ENCODE peak calls at places on chromosomes 6 and 20, in nine cellular contexts. One of them, this sample, is unnamed.

GRCh38 chr6:45461486-45461885 is 83.8 kb upstream of the SUPT3H start:
- ATAC-seq in lower lobe of right lung: no peak
- ATAC-seq in CD4-positive, alpha-beta T cell: no peak
- ATAC-seq in upper lobe of right lung: no peak
- ATAC-seq in effector memory CD8-positive, alpha-beta T cell: peak; percentile 33
- ATAC-seq in HCT116: no peak
- ATAC-seq in activated CD8-positive, alpha-beta memory T cell treated with anti-CD3 and anti-CD28 coated beads, Interleukin-2, amount 10 ng/mL, durations not matched to agents 7 days and 5 days: no peak
- ATAC-seq in natural killer cell treated with Interleukin-12 subunit alpha and Interleukin-12 subunit beta and Interleukin-15 and Interleukin-18, amount 100 ng/mL, for 72 hours: no peak
- ATAC-seq in A549: no peak
- ATAC-seq in this sample: no peak

GRCh38 chr6:170434114-170434820 is 118.8 kb downstream of the PSMB1 start:
- ATAC-seq in lower lobe of right lung: no peak
- ATAC-seq in CD4-positive, alpha-beta T cell: no peak
- ATAC-seq in upper lobe of right lung: no peak
- ATAC-seq in effector memory CD8-positive, alpha-beta T cell: no peak
- ATAC-seq in HCT116: no peak
- ATAC-seq in activated CD8-positive, alpha-beta memory T cell treated with anti-CD3 and anti-CD28 coated beads, Interleukin-2, amount 10 ng/mL, durations not matched to agents 7 days and 5 days: no peak
- ATAC-seq in natural killer cell treated with Interleukin-12 subunit alpha and Interleukin-12 subunit beta and Interleukin-15 and Interleukin-18, amount 100 ng/mL, for 72 hours: no peak
- ATAC-seq in A549: no peak
- ATAC-seq in this sample: no peak

GRCh38 chr20:37223053-37223452 is 38.6 kb downstream of the GHRH start:
- ATAC-seq in lower lobe of right lung: peak; percentile 93
- ATAC-seq in CD4-positive, alpha-beta T cell: no peak
- ATAC-seq in upper lobe of right lung: peak; percentile 97
- ATAC-seq in effector memory CD8-positive, alpha-beta T cell: peak; percentile 47
- ATAC-seq in HCT116: no peak
- ATAC-seq in activated CD8-positive, alpha-beta memory T cell treated with anti-CD3 and anti-CD28 coated beads, Interleukin-2, amount 10 ng/mL, durations not matched to agents 7 days and 5 days: no peak
- ATAC-seq in natural killer cell treated with Interleukin-12 subunit alpha and Interleukin-12 subunit beta and Interleukin-15 and Interleukin-18, amount 100 ng/mL, for 72 hours: peak; percentile 86
- ATAC-seq in A549: peak; percentile 77
- ATAC-seq in this sample: peak; percentile 48

GRCh38 chr20:62929051-62929538 is 2.8 kb upstream of the DIDO1 start:
- ATAC-seq in lower lobe of right lung: peak; percentile 72
- ATAC-seq in CD4-positive, alpha-beta T cell: peak; percentile 37
- ATAC-seq in upper lobe of right lung: peak; percentile 76
- ATAC-seq in effector memory CD8-positive, alpha-beta T cell: peak; percentile 26
- ATAC-seq in HCT116: peak; percentile 41
- ATAC-seq in activated CD8-positive, alpha-beta memory T cell treated with anti-CD3 and anti-CD28 coated beads, Interleukin-2, amount 10 ng/mL, durations not matched to agents 7 days and 5 days: peak; percentile 56
- ATAC-seq in natural killer cell treated with Interleukin-12 subunit alpha and Interleukin-12 subunit beta and Interleukin-15 and Interleukin-18, amount 100 ng/mL, for 72 hours: peak; percentile 56
- ATAC-seq in A549: no peak
- ATAC-seq in this sample: peak; percentile 54

GRCh38 chr6:107021786-107022185 is 6.2 kb upstream of the MTRES1 start:
- ATAC-seq in lower lobe of right lung: no peak
- ATAC-seq in CD4-positive, alpha-beta T cell: no peak
- ATAC-seq in upper lobe of right lung: no peak
- ATAC-seq in effector memory CD8-positive, alpha-beta T cell: no peak
- ATAC-seq in HCT116: peak; percentile 67
- ATAC-seq in activated CD8-positive, alpha-beta memory T cell treated with anti-CD3 and anti-CD28 coated beads, Interleukin-2, amount 10 ng/mL, durations not matched to agents 7 days and 5 days: no peak
- ATAC-seq in natural killer cell treated with Interleukin-12 subunit alpha and Interleukin-12 subunit beta and Interleukin-15 and Interleukin-18, amount 100 ng/mL, for 72 hours: no peak
- ATAC-seq in A549: no peak
- ATAC-seq in this sample: no peak

GRCh38 chr6:56104591-56104990 is 142.8 kb downstream of the COL21A1 start:
- ATAC-seq in lower lobe of right lung: no peak
- ATAC-seq in CD4-positive, alpha-beta T cell: no peak
- ATAC-seq in upper lobe of right lung: no peak
- ATAC-seq in effector memory CD8-positive, alpha-beta T cell: no peak
- ATAC-seq in HCT116: no peak
- ATAC-seq in activated CD8-positive, alpha-beta memory T cell treated with anti-CD3 and anti-CD28 coated beads, Interleukin-2, amount 10 ng/mL, durations not matched to agents 7 days and 5 days: no peak
- ATAC-seq in natural killer cell treated with Interleukin-12 subunit alpha and Interleukin-12 subunit beta and Interleukin-15 and Interleukin-18, amount 100 ng/mL, for 72 hours: no peak
- ATAC-seq in A549: no peak
- ATAC-seq in this sample: no peak

GRCh38 chr6:118489990-118490389 is 58.1 kb upstream of the PLN start:
- ATAC-seq in lower lobe of right lung: no peak
- ATAC-seq in CD4-positive, alpha-beta T cell: no peak
- ATAC-seq in upper lobe of right lung: no peak
- ATAC-seq in effector memory CD8-positive, alpha-beta T cell: no peak
- ATAC-seq in HCT116: no peak
- ATAC-seq in activated CD8-positive, alpha-beta memory T cell treated with anti-CD3 and anti-CD28 coated beads, Interleukin-2, amount 10 ng/mL, durations not matched to agents 7 days and 5 days: no peak
- ATAC-seq in natural killer cell treated with Interleukin-12 subunit alpha and Interleukin-12 subunit beta and Interleukin-15 and Interleukin-18, amount 100 ng/mL, for 72 hours: no peak
- ATAC-seq in A549: no peak
- ATAC-seq in this sample: no peak

GRCh38 chr6:148273962-148274752 is 68.5 kb upstream of the SASH1 start:
- ATAC-seq in lower lobe of right lung: no peak
- ATAC-seq in CD4-positive, alpha-beta T cell: no peak
- ATAC-seq in upper lobe of right lung: no peak
- ATAC-seq in effector memory CD8-positive, alpha-beta T cell: no peak
- ATAC-seq in HCT116: no peak
- ATAC-seq in activated CD8-positive, alpha-beta memory T cell treated with anti-CD3 and anti-CD28 coated beads, Interleukin-2, amount 10 ng/mL, durations not matched to agents 7 days and 5 days: no peak
- ATAC-seq in natural killer cell treated with Interleukin-12 subunit alpha and Interleukin-12 subunit beta and Interleukin-15 and Interleukin-18, amount 100 ng/mL, for 72 hours: no peak
- ATAC-seq in A549: peak; percentile 31
- ATAC-seq in this sample: no peak

GRCh38 chr6:43436577-43437282 is 9.4 kb downstream of the ABCC10 start:
- ATAC-seq in lower lobe of right lung: peak; percentile 65
- ATAC-seq in CD4-positive, alpha-beta T cell: no peak
- ATAC-seq in upper lobe of right lung: peak; percentile 60
- ATAC-seq in effector memory CD8-positive, alpha-beta T cell: no peak
- ATAC-seq in HCT116: peak; percentile 76
- ATAC-seq in activated CD8-positive, alpha-beta memory T cell treated with anti-CD3 and anti-CD28 coated beads, Interleukin-2, amount 10 ng/mL, durations not matched to agents 7 days and 5 days: no peak
- ATAC-seq in natural killer cell treated with Interleukin-12 subunit alpha and Interleukin-12 subunit beta and Interleukin-15 and Interleukin-18, amount 100 ng/mL, for 72 hours: no peak
- ATAC-seq in A549: peak; percentile 79
- ATAC-seq in this sample: peak; percentile 60

GRCh38 chr6:111429571-111429970 is 53.4 kb downstream of the REV3L start:
- ATAC-seq in lower lobe of right lung: no peak
- ATAC-seq in CD4-positive, alpha-beta T cell: no peak
- ATAC-seq in upper lobe of right lung: no peak
- ATAC-seq in effector memory CD8-positive, alpha-beta T cell: no peak
- ATAC-seq in HCT116: no peak
- ATAC-seq in activated CD8-positive, alpha-beta memory T cell treated with anti-CD3 and anti-CD28 coated beads, Interleukin-2, amount 10 ng/mL, durations not matched to agents 7 days and 5 days: no peak
- ATAC-seq in natural killer cell treated with Interleukin-12 subunit alpha and Interleukin-12 subunit beta and Interleukin-15 and Interleukin-18, amount 100 ng/mL, for 72 hours: no peak
- ATAC-seq in A549: no peak
- ATAC-seq in this sample: no peak

GRCh38 chr6:72424476-72424875 is 197.4 kb upstream of the KCNQ5 start:
- ATAC-seq in lower lobe of right lung: no peak
- ATAC-seq in CD4-positive, alpha-beta T cell: no peak
- ATAC-seq in upper lobe of right lung: no peak
- ATAC-seq in effector memory CD8-positive, alpha-beta T cell: no peak
- ATAC-seq in HCT116: no peak
- ATAC-seq in activated CD8-positive, alpha-beta memory T cell treated with anti-CD3 and anti-CD28 coated beads, Interleukin-2, amount 10 ng/mL, durations not matched to agents 7 days and 5 days: no peak
- ATAC-seq in natural killer cell treated with Interleukin-12 subunit alpha and Interleukin-12 subunit beta and Interleukin-15 and Interleukin-18, amount 100 ng/mL, for 72 hours: no peak
- ATAC-seq in A549: no peak
- ATAC-seq in this sample: no peak

GRCh38 chr20:47225458-47225857 is 131.0 kb downstream of the ZMYND8 start:
- ATAC-seq in lower lobe of right lung: no peak
- ATAC-seq in CD4-positive, alpha-beta T cell: no peak
- ATAC-seq in upper lobe of right lung: no peak
- ATAC-seq in effector memory CD8-positive, alpha-beta T cell: no peak
- ATAC-seq in HCT116: no peak
- ATAC-seq in activated CD8-positive, alpha-beta memory T cell treated with anti-CD3 and anti-CD28 coated beads, Interleukin-2, amount 10 ng/mL, durations not matched to agents 7 days and 5 days: no peak
- ATAC-seq in natural killer cell treated with Interleukin-12 subunit alpha and Interleukin-12 subunit beta and Interleukin-15 and Interleukin-18, amount 100 ng/mL, for 72 hours: no peak
- ATAC-seq in A549: no peak
- ATAC-seq in this sample: no peak

GRCh38 chr6:28393912-28394662 is 5.5 kb downstream of the ZSCAN12 start:
- ATAC-seq in lower lobe of right lung: no peak
- ATAC-seq in CD4-positive, alpha-beta T cell: no peak
- ATAC-seq in upper lobe of right lung: no peak
- ATAC-seq in effector memory CD8-positive, alpha-beta T cell: no peak
- ATAC-seq in HCT116: peak; percentile 58
- ATAC-seq in activated CD8-positive, alpha-beta memory T cell treated with anti-CD3 and anti-CD28 coated beads, Interleukin-2, amount 10 ng/mL, durations not matched to agents 7 days and 5 days: no peak
- ATAC-seq in natural killer cell treated with Interleukin-12 subunit alpha and Interleukin-12 subunit beta and Interleukin-15 and Interleukin-18, amount 100 ng/mL, for 72 hours: no peak
- ATAC-seq in A549: no peak
- ATAC-seq in this sample: no peak

GRCh38 chr6:124002377-124003081 is 198.9 kb downstream of the NKAIN2 start:
- ATAC-seq in lower lobe of right lung: no peak
- ATAC-seq in CD4-positive, alpha-beta T cell: no peak
- ATAC-seq in upper lobe of right lung: no peak
- ATAC-seq in effector memory CD8-positive, alpha-beta T cell: no peak
- ATAC-seq in HCT116: no peak
- ATAC-seq in activated CD8-positive, alpha-beta memory T cell treated with anti-CD3 and anti-CD28 coated beads, Interleukin-2, amount 10 ng/mL, durations not matched to agents 7 days and 5 days: no peak
- ATAC-seq in natural killer cell treated with Interleukin-12 subunit alpha and Interleukin-12 subunit beta and Interleukin-15 and Interleukin-18, amount 100 ng/mL, for 72 hours: no peak
- ATAC-seq in A549: no peak
- ATAC-seq in this sample: no peak

GRCh38 chr20:2131366-2131765 is 29.7 kb downstream of the STK35 start:
- ATAC-seq in lower lobe of right lung: no peak
- ATAC-seq in CD4-positive, alpha-beta T cell: no peak
- ATAC-seq in upper lobe of right lung: no peak
- ATAC-seq in effector memory CD8-positive, alpha-beta T cell: no peak
- ATAC-seq in HCT116: peak; percentile 58
- ATAC-seq in activated CD8-positive, alpha-beta memory T cell treated with anti-CD3 and anti-CD28 coated beads, Interleukin-2, amount 10 ng/mL, durations not matched to agents 7 days and 5 days: no peak
- ATAC-seq in natural killer cell treated with Interleukin-12 subunit alpha and Interleukin-12 subunit beta and Interleukin-15 and Interleukin-18, amount 100 ng/mL, for 72 hours: no peak
- ATAC-seq in A549: peak; percentile 56
- ATAC-seq in this sample: no peak

GRCh38 chr20:41470362-41471095 is 103.9 kb upstream of the EMILIN3 start:
- ATAC-seq in lower lobe of right lung: no peak
- ATAC-seq in CD4-positive, alpha-beta T cell: no peak
- ATAC-seq in upper lobe of right lung: no peak
- ATAC-seq in effector memory CD8-positive, alpha-beta T cell: no peak
- ATAC-seq in HCT116: no peak
- ATAC-seq in activated CD8-positive, alpha-beta memory T cell treated with anti-CD3 and anti-CD28 coated beads, Interleukin-2, amount 10 ng/mL, durations not matched to agents 7 days and 5 days: no peak
- ATAC-seq in natural killer cell treated with Interleukin-12 subunit alpha and Interleukin-12 subunit beta and Interleukin-15 and Interleukin-18, amount 100 ng/mL, for 72 hours: no peak
- ATAC-seq in A549: no peak
- ATAC-seq in this sample: no peak

GRCh38 chr6:27962506-27962905 is 5.5 kb downstream of the OR2B6 start:
- ATAC-seq in lower lobe of right lung: no peak
- ATAC-seq in CD4-positive, alpha-beta T cell: no peak
- ATAC-seq in upper lobe of right lung: no peak
- ATAC-seq in effector memory CD8-positive, alpha-beta T cell: no peak
- ATAC-seq in HCT116: no peak
- ATAC-seq in activated CD8-positive, alpha-beta memory T cell treated with anti-CD3 and anti-CD28 coated beads, Interleukin-2, amount 10 ng/mL, durations not matched to agents 7 days and 5 days: no peak
- ATAC-seq in natural killer cell treated with Interleukin-12 subunit alpha and Interleukin-12 subunit beta and Interleukin-15 and Interleukin-18, amount 100 ng/mL, for 72 hours: no peak
- ATAC-seq in A549: no peak
- ATAC-seq in this sample: no peak

GRCh38 chr20:19691125-19691524 is 66.9 kb upstream of the RIN2 start:
- ATAC-seq in lower lobe of right lung: no peak
- ATAC-seq in CD4-positive, alpha-beta T cell: no peak
- ATAC-seq in upper lobe of right lung: no peak
- ATAC-seq in effector memory CD8-positive, alpha-beta T cell: no peak
- ATAC-seq in HCT116: no peak
- ATAC-seq in activated CD8-positive, alpha-beta memory T cell treated with anti-CD3 and anti-CD28 coated beads, Interleukin-2, amount 10 ng/mL, durations not matched to agents 7 days and 5 days: no peak
- ATAC-seq in natural killer cell treated with Interleukin-12 subunit alpha and Interleukin-12 subunit beta and Interleukin-15 and Interleukin-18, amount 100 ng/mL, for 72 hours: no peak
- ATAC-seq in A549: no peak
- ATAC-seq in this sample: no peak

GRCh38 chr20:35085477-35086225 is 7.0 kb downstream of the TRPC4AP start:
- ATAC-seq in lower lobe of right lung: no peak
- ATAC-seq in CD4-positive, alpha-beta T cell: peak; percentile 88
- ATAC-seq in upper lobe of right lung: no peak
- ATAC-seq in effector memory CD8-positive, alpha-beta T cell: peak; percentile 97
- ATAC-seq in HCT116: no peak
- ATAC-seq in activated CD8-positive, alpha-beta memory T cell treated with anti-CD3 and anti-CD28 coated beads, Interleukin-2, amount 10 ng/mL, durations not matched to agents 7 days and 5 days: peak; percentile 86
- ATAC-seq in natural killer cell treated with Interleukin-12 subunit alpha and Interleukin-12 subunit beta and Interleukin-15 and Interleukin-18, amount 100 ng/mL, for 72 hours: peak; percentile 95
- ATAC-seq in A549: no peak
- ATAC-seq in this sample: no peak

GRCh38 chr20:32527447-32528055 is 57.6 kb downstream of the NOL4L start:
- ATAC-seq in lower lobe of right lung: no peak
- ATAC-seq in CD4-positive, alpha-beta T cell: no peak
- ATAC-seq in upper lobe of right lung: no peak
- ATAC-seq in effector memory CD8-positive, alpha-beta T cell: no peak
- ATAC-seq in HCT116: no peak
- ATAC-seq in activated CD8-positive, alpha-beta memory T cell treated with anti-CD3 and anti-CD28 coated beads, Interleukin-2, amount 10 ng/mL, durations not matched to agents 7 days and 5 days: no peak
- ATAC-seq in natural killer cell treated with Interleukin-12 subunit alpha and Interleukin-12 subunit beta and Interleukin-15 and Interleukin-18, amount 100 ng/mL, for 72 hours: no peak
- ATAC-seq in A549: no peak
- ATAC-seq in this sample: no peak

GRCh38 chr20:61896058-61896961 is 169.4 kb downstream of the TAF4 start:
- ATAC-seq in lower lobe of right lung: peak; percentile 46
- ATAC-seq in CD4-positive, alpha-beta T cell: no peak
- ATAC-seq in upper lobe of right lung: peak; percentile 56
- ATAC-seq in effector memory CD8-positive, alpha-beta T cell: peak; percentile 39
- ATAC-seq in HCT116: peak; percentile 97
- ATAC-seq in activated CD8-positive, alpha-beta memory T cell treated with anti-CD3 and anti-CD28 coated beads, Interleukin-2, amount 10 ng/mL, durations not matched to agents 7 days and 5 days: peak; percentile 45
- ATAC-seq in natural killer cell treated with Interleukin-12 subunit alpha and Interleukin-12 subunit beta and Interleukin-15 and Interleukin-18, amount 100 ng/mL, for 72 hours: peak; percentile 28
- ATAC-seq in A549: peak; percentile 94
- ATAC-seq in this sample: peak; percentile 54

GRCh38 chr6:89602713-89603112 is 35.8 kb downstream of the LYRM2 start:
- ATAC-seq in lower lobe of right lung: peak; percentile 25
- ATAC-seq in CD4-positive, alpha-beta T cell: no peak
- ATAC-seq in upper lobe of right lung: no peak
- ATAC-seq in effector memory CD8-positive, alpha-beta T cell: no peak
- ATAC-seq in HCT116: no peak
- ATAC-seq in activated CD8-positive, alpha-beta memory T cell treated with anti-CD3 and anti-CD28 coated beads, Interleukin-2, amount 10 ng/mL, durations not matched to agents 7 days and 5 days: no peak
- ATAC-seq in natural killer cell treated with Interleukin-12 subunit alpha and Interleukin-12 subunit beta and Interleukin-15 and Interleukin-18, amount 100 ng/mL, for 72 hours: no peak
- ATAC-seq in A549: no peak
- ATAC-seq in this sample: no peak

GRCh38 chr6:84255641-84256040 is 28.2 kb upstream of the CEP162 start:
- ATAC-seq in lower lobe of right lung: no peak
- ATAC-seq in CD4-positive, alpha-beta T cell: no peak
- ATAC-seq in upper lobe of right lung: no peak
- ATAC-seq in effector memory CD8-positive, alpha-beta T cell: no peak
- ATAC-seq in HCT116: no peak
- ATAC-seq in activated CD8-positive, alpha-beta memory T cell treated with anti-CD3 and anti-CD28 coated beads, Interleukin-2, amount 10 ng/mL, durations not matched to agents 7 days and 5 days: no peak
- ATAC-seq in natural killer cell treated with Interleukin-12 subunit alpha and Interleukin-12 subunit beta and Interleukin-15 and Interleukin-18, amount 100 ng/mL, for 72 hours: no peak
- ATAC-seq in A549: no peak
- ATAC-seq in this sample: no peak

GRCh38 chr20:57960803-57961575 is 251.2 kb upstream of the PMEPA1 start:
- ATAC-seq in lower lobe of right lung: no peak
- ATAC-seq in CD4-positive, alpha-beta T cell: no peak
- ATAC-seq in upper lobe of right lung: no peak
- ATAC-seq in effector memory CD8-positive, alpha-beta T cell: no peak
- ATAC-seq in HCT116: no peak
- ATAC-seq in activated CD8-positive, alpha-beta memory T cell treated with anti-CD3 and anti-CD28 coated beads, Interleukin-2, amount 10 ng/mL, durations not matched to agents 7 days and 5 days: no peak
- ATAC-seq in natural killer cell treated with Interleukin-12 subunit alpha and Interleukin-12 subunit beta and Interleukin-15 and Interleukin-18, amount 100 ng/mL, for 72 hours: no peak
- ATAC-seq in A549: no peak
- ATAC-seq in this sample: no peak

GRCh38 chr6:150325093-150325772 is 43.6 kb upstream of the IYD start:
- ATAC-seq in lower lobe of right lung: no peak
- ATAC-seq in CD4-positive, alpha-beta T cell: no peak
- ATAC-seq in upper lobe of right lung: no peak
- ATAC-seq in effector memory CD8-positive, alpha-beta T cell: no peak
- ATAC-seq in HCT116: no peak
- ATAC-seq in activated CD8-positive, alpha-beta memory T cell treated with anti-CD3 and anti-CD28 coated beads, Interleukin-2, amount 10 ng/mL, durations not matched to agents 7 days and 5 days: no peak
- ATAC-seq in natural killer cell treated with Interleukin-12 subunit alpha and Interleukin-12 subunit beta and Interleukin-15 and Interleukin-18, amount 100 ng/mL, for 72 hours: no peak
- ATAC-seq in A549: no peak
- ATAC-seq in this sample: no peak

GRCh38 chr6:111669326-111669725 is 63.6 kb upstream of the TRAF3IP2 start:
- ATAC-seq in lower lobe of right lung: no peak
- ATAC-seq in CD4-positive, alpha-beta T cell: no peak
- ATAC-seq in upper lobe of right lung: no peak
- ATAC-seq in effector memory CD8-positive, alpha-beta T cell: no peak
- ATAC-seq in HCT116: no peak
- ATAC-seq in activated CD8-positive, alpha-beta memory T cell treated with anti-CD3 and anti-CD28 coated beads, Interleukin-2, amount 10 ng/mL, durations not matched to agents 7 days and 5 days: no peak
- ATAC-seq in natural killer cell treated with Interleukin-12 subunit alpha and Interleukin-12 subunit beta and Interleukin-15 and Interleukin-18, amount 100 ng/mL, for 72 hours: no peak
- ATAC-seq in A549: no peak
- ATAC-seq in this sample: no peak

GRCh38 chr6:157335829-157336228 is 12.5 kb upstream of the TMEM242 start:
- ATAC-seq in lower lobe of right lung: no peak
- ATAC-seq in CD4-positive, alpha-beta T cell: no peak
- ATAC-seq in upper lobe of right lung: no peak
- ATAC-seq in effector memory CD8-positive, alpha-beta T cell: no peak
- ATAC-seq in HCT116: peak; percentile 32
- ATAC-seq in activated CD8-positive, alpha-beta memory T cell treated with anti-CD3 and anti-CD28 coated beads, Interleukin-2, amount 10 ng/mL, durations not matched to agents 7 days and 5 days: no peak
- ATAC-seq in natural killer cell treated with Interleukin-12 subunit alpha and Interleukin-12 subunit beta and Interleukin-15 and Interleukin-18, amount 100 ng/mL, for 72 hours: no peak
- ATAC-seq in A549: peak; percentile 86
- ATAC-seq in this sample: no peak

GRCh38 chr20:35461620-35462019 is 6.2 kb downstream of the CEP250 start:
- ATAC-seq in lower lobe of right lung: no peak
- ATAC-seq in CD4-positive, alpha-beta T cell: no peak
- ATAC-seq in upper lobe of right lung: no peak
- ATAC-seq in effector memory CD8-positive, alpha-beta T cell: no peak
- ATAC-seq in HCT116: no peak
- ATAC-seq in activated CD8-positive, alpha-beta memory T cell treated with anti-CD3 and anti-CD28 coated beads, Interleukin-2, amount 10 ng/mL, durations not matched to agents 7 days and 5 days: no peak
- ATAC-seq in natural killer cell treated with Interleukin-12 subunit alpha and Interleukin-12 subunit beta and Interleukin-15 and Interleukin-18, amount 100 ng/mL, for 72 hours: no peak
- ATAC-seq in A549: no peak
- ATAC-seq in this sample: no peak

GRCh38 chr6:142313284-142313683 is 11.5 kb downstream of the ADGRG6 start:
- ATAC-seq in lower lobe of right lung: no peak
- ATAC-seq in CD4-positive, alpha-beta T cell: no peak
- ATAC-seq in upper lobe of right lung: no peak
- ATAC-seq in effector memory CD8-positive, alpha-beta T cell: no peak
- ATAC-seq in HCT116: no peak
- ATAC-seq in activated CD8-positive, alpha-beta memory T cell treated with anti-CD3 and anti-CD28 coated beads, Interleukin-2, amount 10 ng/mL, durations not matched to agents 7 days and 5 days: no peak
- ATAC-seq in natural killer cell treated with Interleukin-12 subunit alpha and Interleukin-12 subunit beta and Interleukin-15 and Interleukin-18, amount 100 ng/mL, for 72 hours: no peak
- ATAC-seq in A549: peak; percentile 93
- ATAC-seq in this sample: no peak